ENCODE peak calls at places on chromosomes 5 and 9, in four cellular contexts. W is CD4-positive, CD25-positive, alpha-beta regulatory T cell; A is H1; D is heart right ventricle. G is an unnamed sample.
A peak's percentile ranks its signal among the peaks of the same experiment; 100 is the strongest.

GRCh38 chr9:21836437-21837161 is 34.2 kb downstream of the MTAP start:
- DNase-seq in W (no peak), A (no peak), D (no peak), G (no peak)

GRCh38 chr9:79362100-79363081 is 209.4 kb upstream of the TLE4 start:
- DNase-seq in W (no peak), A (peak; percentile 48), D (no peak), G (no peak)

GRCh38 chr5:128799945-128800344 is 165.3 kb upstream of the SLC27A6 start:
- DNase-seq in W (no peak), A (no peak), D (no peak), G (peak; percentile 23)

GRCh38 chr9:94213513-94214124 is 45.5 kb upstream of the ZNF169 start:
- DNase-seq in W (peak; percentile 86), A (peak; percentile 83), D (peak; percentile 82), G (peak; percentile 74)

GRCh38 chr5:96548941-96549340 is 113.2 kb upstream of the CAST start:
- DNase-seq in W (no peak), A (no peak), D (no peak), G (no peak)

GRCh38 chr5:132218321-132218720 is 9.3 kb downstream of the P4HA2 start:
- DNase-seq in W (no peak), A (no peak), D (no peak), G (no peak)

GRCh38 chr9:99947395-99947794 is 40.9 kb downstream of the STX17 start:
- DNase-seq in W (no peak), A (no peak), D (no peak), G (no peak)

GRCh38 chr9:97905228-97905627 is 17.1 kb downstream of the TRMO start:
- DNase-seq in W (peak; percentile 78), A (no peak), D (no peak), G (no peak)

GRCh38 chr5:138698713-138699112 is 54.5 kb upstream of the CTNNA1 start:
- DNase-seq in W (no peak), A (no peak), D (no peak), G (no peak)

GRCh38 chr9:133791069-133791468 is 52.9 kb upstream of the SARDH start:
- DNase-seq in W (no peak), A (no peak), D (no peak), G (peak; percentile 55)

GRCh38 chr9:135905380-135906282 is 1.7 kb downstream of the CAMSAP1 start:
- DNase-seq in W (peak; percentile 69), A (no peak), D (no peak), G (no peak)

GRCh38 chr9:99693888-99694287 is 127.8 kb upstream of the NR4A3 start:
- DNase-seq in W (no peak), A (no peak), D (no peak), G (no peak)

GRCh38 chr9:91844656-91845291 is 105.3 kb downstream of the ROR2 start:
- DNase-seq in W (no peak), A (no peak), D (no peak), G (no peak)

GRCh38 chr5:122019936-122020590 is 58.0 kb downstream of the LOX start:
- DNase-seq in W (peak; percentile 29), A (no peak), D (no peak), G (no peak)

GRCh38 chr9:18438300-18438925 is 35.5 kb upstream of the ADAMTSL1 start:
- DNase-seq in W (no peak), A (peak; percentile 62), D (peak; percentile 51), G (peak; percentile 49)

GRCh38 chr9:23278566-23278965 is 547.5 kb downstream of the ELAVL2 start:
- DNase-seq in W (no peak), A (no peak), D (no peak), G (no peak)

GRCh38 chr9:468766-469496 is 254.3 kb downstream of the DOCK8 start:
- DNase-seq in W (peak; percentile 49), A (no peak), D (peak; percentile 5), G (peak; percentile 39)

GRCh38 chr9:127904888-127905728 is 5.7 kb upstream of the ST6GALNAC6 start:
- DNase-seq in W (peak; percentile 86), A (no peak), D (no peak), G (peak; percentile 50)

GRCh38 chr9:111501005-111501562 is 16.9 kb upstream of the ECPAS start:
- DNase-seq in W (no peak), A (no peak), D (no peak), G (no peak)

GRCh38 chr5:160297004-160297403 is 15.4 kb downstream of the CCNJL start:
- DNase-seq in W (no peak), A (no peak), D (no peak), G (no peak)

GRCh38 chr9:136764301-136764891 is at the start of gene LCN15:
- DNase-seq in W (no peak), A (no peak), D (no peak), G (peak; percentile 62)

GRCh38 chr5:88235828-88236227 is 32.8 kb downstream of the TMEM161B start:
- DNase-seq in W (no peak), A (no peak), D (no peak), G (no peak)

GRCh38 chr5:21701317-21701716 is 1151.8 kb downstream of the CDH12 start:
- DNase-seq in W (no peak), A (no peak), D (no peak), G (no peak)

GRCh38 chr5:135372654-135373381 is 26.2 kb downstream of the MACROH2A1 start:
- DNase-seq in W (peak; percentile 26), A (no peak), D (no peak), G (no peak)

GRCh38 chr5:167759411-167759821 is 532.0 kb upstream of the WWC1 start:
- DNase-seq in W (no peak), A (no peak), D (no peak), G (no peak)

GRCh38 chr9:124694394-124695279 is 76.5 kb downstream of the NR6A1 start:
- DNase-seq in W (no peak), A (no peak), D (no peak), G (no peak)
- H3K27ac ChIP-seq in W (no peak overlapping the region), A (no peak overlapping the region), D (no peak overlapping the region), G (no peak overlapping the region)

GRCh38 chr9:89920131-89920530 is 315.3 kb downstream of the GADD45G start:
- DNase-seq in W (no peak), A (no peak), D (no peak), G (no peak)
- H3K4me3 ChIP-seq in W (no peak overlapping the region), A (no peak overlapping the region), D (no peak overlapping the region), G (no peak overlapping the region)

DNA sequence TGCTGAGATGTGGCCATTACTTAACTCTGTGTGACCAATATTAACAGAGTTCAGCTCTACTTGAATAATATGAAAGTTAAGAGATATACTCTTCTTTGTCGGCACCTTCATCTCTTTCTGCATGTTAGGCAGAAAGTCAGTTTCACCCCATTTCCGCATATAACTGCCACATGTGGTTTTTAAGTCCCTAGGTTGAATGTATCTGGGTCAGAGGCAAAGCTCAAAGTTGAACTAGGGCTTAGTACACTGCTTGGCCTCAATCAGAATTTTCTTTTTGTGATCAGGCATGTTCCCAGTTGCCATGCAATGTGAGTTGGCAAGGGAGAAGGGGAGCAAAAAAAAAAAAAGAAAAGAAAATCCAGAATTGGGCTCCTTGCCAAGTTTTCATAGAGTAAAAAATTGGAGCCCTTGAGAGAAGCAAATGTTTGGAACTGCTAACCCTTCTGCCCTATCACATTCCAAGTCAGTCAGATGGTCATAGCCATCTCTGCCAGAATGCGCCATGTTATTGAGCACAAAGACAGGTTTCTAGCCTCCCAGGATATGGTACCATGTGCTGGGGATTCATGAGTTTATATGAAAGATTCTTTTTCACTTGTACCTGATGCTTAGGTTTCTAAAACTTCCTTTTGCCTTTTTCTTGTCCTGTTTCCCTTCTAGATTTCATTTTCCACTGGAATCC is 251.1 kb upstream of the RORB start:
- DNase-seq in W (peak; percentile 36), A (no peak), D (no peak), G (no peak)
- H3K27ac ChIP-seq in W (no peak overlapping the region), A (no peak overlapping the region), D (no peak overlapping the region), G (no peak overlapping the region)

DNA sequence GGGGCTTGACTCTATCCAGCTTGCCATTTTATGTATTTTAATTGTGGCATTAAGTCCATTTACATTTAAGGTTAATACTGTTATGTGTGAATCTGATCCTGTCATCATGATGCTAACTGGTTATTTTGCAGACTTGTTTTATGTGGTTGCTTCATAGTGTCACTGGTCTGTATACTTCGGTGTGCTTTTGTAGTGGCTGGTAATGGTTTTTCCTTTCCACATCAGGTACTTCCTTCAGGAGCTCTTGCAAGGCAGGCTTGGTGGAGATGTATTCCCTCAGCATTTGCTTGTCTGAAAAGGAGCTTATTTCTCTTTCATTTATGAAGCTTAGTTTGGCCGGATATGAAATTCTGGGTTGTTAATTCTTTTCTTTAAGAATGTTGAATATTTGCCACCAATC is 145.9 kb downstream of the CPLANE1 start:
- DNase-seq in W (no peak), A (no peak), D (no peak), G (no peak)
- H3K4me3 ChIP-seq in W (no peak overlapping the region), A (no peak overlapping the region), D (no peak overlapping the region), G (no peak overlapping the region)

GRCh38 chr5:74419468-74419867 is 221.1 kb downstream of the ENC1 start:
- DNase-seq in W (no peak), A (no peak), D (no peak), G (no peak)

GRCh38 chr5:74415695-74416102 is 224.8 kb downstream of the ENC1 start:
- DNase-seq in W (no peak), A (no peak), D (no peak), G (no peak)

GRCh38 chr5:74421365-74421764 is 219.2 kb downstream of the ENC1 start:
- DNase-seq in W (no peak), A (no peak), D (no peak), G (no peak)

GRCh38 chr5:74420220-74420619 is 220.3 kb downstream of the ENC1 start:
- DNase-seq in W (no peak), A (no peak), D (no peak), G (no peak)

GRCh38 chr5:74418709-74419108 is 221.8 kb downstream of the ENC1 start:
- DNase-seq in W (no peak), A (no peak), D (no peak), G (no peak)
- H3K27ac ChIP-seq in W (no peak overlapping the region), A (no peak overlapping the region), D (no peak overlapping the region), G (no peak overlapping the region)

GRCh38 chr5:74169704-74170103 is 470.8 kb downstream of the ENC1 start:
- DNase-seq in W (no peak), A (no peak), D (no peak), G (no peak)

GRCh38 chr5:74166064-74166463 is 474.5 kb downstream of the ENC1 start:
- DNase-seq in W (no peak), A (no peak), D (no peak), G (no peak)

GRCh38 chr5:74167930-74168315 is 472.6 kb downstream of the ENC1 start:
- DNase-seq in W (no peak), A (no peak), D (no peak), G (no peak)

GRCh38 chr5:74164725-74165226 is 475.8 kb downstream of the ENC1 start:
- DNase-seq in W (no peak), A (no peak), D (peak; percentile 59), G (no peak)

DNA sequence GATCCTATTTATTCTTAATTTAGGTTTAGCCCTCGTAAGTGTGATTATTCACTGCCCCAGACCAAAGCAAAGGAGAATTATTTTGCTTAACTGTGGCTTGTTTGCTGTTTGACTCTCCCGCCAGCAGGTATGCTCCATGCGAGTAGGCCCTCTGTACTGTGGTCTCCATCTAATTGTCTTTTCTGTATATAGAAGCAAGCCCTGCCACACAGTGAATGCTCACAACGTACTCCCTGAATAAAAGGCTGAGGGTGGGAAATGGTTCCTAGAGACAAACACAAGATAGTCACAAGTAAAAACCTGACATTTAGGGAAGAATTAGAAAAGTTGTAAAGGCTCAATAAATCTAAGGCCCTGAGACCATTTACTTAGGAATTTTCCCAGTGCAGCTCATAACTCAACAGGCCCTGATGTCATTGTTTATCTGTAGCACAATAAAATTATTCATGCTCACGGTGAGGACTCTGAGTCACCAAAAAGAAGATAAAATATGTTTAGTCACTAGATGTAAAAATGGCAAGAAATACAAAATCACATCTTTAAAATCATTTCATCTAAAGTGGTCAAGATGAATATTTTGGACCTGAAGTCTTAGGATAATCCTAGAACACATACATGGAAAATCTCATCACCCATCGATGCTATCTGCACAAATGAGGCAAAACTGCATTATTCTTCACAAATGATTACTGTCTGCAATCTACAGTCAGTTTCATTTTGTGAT is 473.2 kb downstream of the ENC1 start:
- DNase-seq in W (no peak), A (no peak), D (no peak), G (no peak)
- H3K4me3 ChIP-seq in W (no peak overlapping the region), A (no peak overlapping the region), D (no peak overlapping the region), G (no peak overlapping the region)

G was measured in right cardiac atrium.